ENCODE peak calls at places on chromosomes 1 and 21, in nine cellular contexts. J is CD8-positive, alpha-beta T cell; N is NT2/D1; Y is activated T-cell treated with anti-CD3 and anti-CD28 coated beads for 1 hour; P is CD8-positive, alpha-beta memory T cell; I is GM03348; F is NCI-H2029; Z is RPMI7951; C is small intestine. G is an unnamed sample.
A peak's percentile ranks its signal among the peaks of the same experiment; 100 is the strongest.

GRCh38 chr1:38817958-38818705 is 41.4 kb downstream of the RRAGC start:
- DNase-seq in J (peak; percentile 47), N (peak; percentile 65), Y (peak; percentile 27), P (peak; percentile 20), I (peak; percentile 83), F (no peak), Z (no peak), C (no peak), G (peak; percentile 76)

GRCh38 chr1:209434631-209435217 is 148.8 kb upstream of the CAMK1G start:
- DNase-seq in J (no peak), N (no peak), Y (no peak), P (no peak), I (no peak), F (no peak), Z (no peak), C (no peak), G (no peak)

GRCh38 chr1:60423181-60423780 is 349.7 kb upstream of the C1orf87 start:
- DNase-seq in J (no peak), N (no peak), Y (no peak), P (no peak), I (no peak), F (no peak), Z (no peak), C (no peak), G (no peak)

GRCh38 chr1:64136749-64137568 is 66.5 kb upstream of the UBE2U start:
- DNase-seq in J (peak; percentile 51), N (peak; percentile 86), Y (peak; percentile 55), P (peak; percentile 36), I (peak; percentile 81), F (peak; percentile 77), Z (peak; percentile 92), C (peak; percentile 72), G (peak; percentile 90)

GRCh38 chr1:92601044-92601443 is 114.3 kb upstream of the GFI1 start:
- DNase-seq in J (no peak), N (no peak), Y (no peak), P (no peak), I (no peak), F (no peak), Z (no peak), C (no peak), G (no peak)

GRCh38 chr1:156667610-156667967 is 9.6 kb downstream of the NES start:
- DNase-seq in J (no peak), N (no peak), Y (no peak), P (no peak), I (no peak), F (no peak), Z (no peak), C (no peak), G (no peak)

GRCh38 chr1:208604295-208604694 is 360.1 kb upstream of the PLXNA2 start:
- DNase-seq in J (no peak), N (no peak), Y (no peak), P (no peak), I (no peak), F (no peak), Z (peak; percentile 54), C (no peak), G (no peak)

GRCh38 chr1:42479621-42480020 is 16.5 kb downstream of the CCDC30 start:
- DNase-seq in J (no peak), N (no peak), Y (no peak), P (no peak), I (no peak), F (no peak), Z (peak; percentile 35), C (no peak), G (peak; percentile 89)

GRCh38 chr1:1290238-1290731 is 10.0 kb downstream of the SCNN1D start:
- DNase-seq in J (peak; percentile 53), N (no peak), Y (peak; percentile 53), P (peak; percentile 50), I (peak; percentile 87), F (no peak), Z (peak; percentile 49), C (peak; percentile 67), G (peak; percentile 73)

GRCh38 chr1:183272390-183272801 is 86.3 kb downstream of the LAMC2 start:
- DNase-seq in J (no peak), N (no peak), Y (no peak), P (no peak), I (peak; percentile 88), F (no peak), Z (peak; percentile 94), C (no peak), G (no peak)

GRCh38 chr1:24329797-24330543 is 10.8 kb downstream of the GRHL3 start:
- DNase-seq in J (no peak), N (no peak), Y (no peak), P (no peak), I (no peak), F (no peak), Z (no peak), C (no peak), G (no peak)

GRCh38 chr1:21335088-21335678 is 44.9 kb upstream of the ECE1 start:
- DNase-seq in J (no peak), N (no peak), Y (no peak), P (no peak), I (no peak), F (no peak), Z (no peak), C (no peak), G (peak; percentile 60)

GRCh38 chr1:11281518-11282331 is 8.7 kb downstream of the UBIAD1 start:
- DNase-seq in J (no peak), N (no peak), Y (no peak), P (no peak), I (no peak), F (no peak), Z (no peak), C (no peak), G (no peak)

GRCh38 chr1:244645414-244645813 is 7.5 kb upstream of the DESI2 start:
- DNase-seq in J (no peak), N (no peak), Y (no peak), P (no peak), I (no peak), F (no peak), Z (no peak), C (no peak), G (no peak)

GRCh38 chr1:58785424-58786058 is 1.7 kb upstream of the JUN start:
- DNase-seq in J (peak; percentile 56), N (peak; percentile 25), Y (no peak), P (peak; percentile 37), I (peak; percentile 16), F (peak; percentile 96), Z (peak; percentile 83), C (peak; percentile 78), G (peak; percentile 62)

GRCh38 chr21:44801468-44802395 is at the start of gene UBE2G2:
- DNase-seq in J (peak; percentile 81), N (peak; percentile 70), Y (peak; percentile 83), P (peak; percentile 77), I (peak; percentile 96), F (peak; percentile 73), Z (peak; percentile 72), C (peak; percentile 80), G (peak; percentile 83)

GRCh38 chr1:31584869-31585735 is 8.8 kb downstream of the TINAGL1 start:
- DNase-seq in J (no peak), N (no peak), Y (no peak), P (no peak), I (no peak), F (no peak), Z (no peak), C (no peak), G (no peak)

GRCh38 chr1:186740324-186740723 is 60.1 kb upstream of the PTGS2 start:
- DNase-seq in J (no peak), N (no peak), Y (no peak), P (no peak), I (no peak), F (no peak), Z (no peak), C (no peak), G (no peak)

GRCh38 chr1:179030130-179030529 is 4.4 kb downstream of the FAM20B start:
- DNase-seq in J (no peak), N (no peak), Y (no peak), P (no peak), I (no peak), F (no peak), Z (no peak), C (no peak), G (no peak)

GRCh38 chr1:17233675-17234074 is 15.2 kb upstream of the PADI3 start:
- DNase-seq in J (no peak), N (no peak), Y (no peak), P (no peak), I (peak; percentile 96), F (peak; percentile 64), Z (peak; percentile 100), C (peak; percentile 79), G (no peak)

GRCh38 chr1:220825819-220826551 is 39.3 kb downstream of the MTARC1 start:
- DNase-seq in J (no peak), N (no peak), Y (no peak), P (no peak), I (no peak), F (no peak), Z (no peak), C (no peak), G (no peak)

GRCh38 chr1:227942716-227943261 is 4.9 kb downstream of the WNT9A start:
- DNase-seq in J (no peak), N (no peak), Y (no peak), P (no peak), I (no peak), F (no peak), Z (no peak), C (no peak), G (no peak)

GRCh38 chr1:161137881-161138280 is 5.4 kb upstream of the DEDD start:
- DNase-seq in J (no peak), N (no peak), Y (no peak), P (no peak), I (no peak), F (no peak), Z (no peak), C (no peak), G (peak; percentile 21)

GRCh38 chr21:16082038-16082816 is 352.4 kb downstream of the USP25 start:
- DNase-seq in J (no peak), N (no peak), Y (no peak), P (no peak), I (no peak), F (peak; percentile 31), Z (no peak), C (no peak), G (peak; percentile 47)

G was measured in GM23338.